ENCODE peak calls at places on chromosomes 6 and 20, in eight cellular contexts. Y is activated CD4-positive, alpha-beta T cell treated with anti-CD3 and anti-CD28 coated beads, Interleukin-2, amount 10 ng/mL, durations not matched to agents 7 days and 5 days; D is H54; G is body of pancreas; K is cardiac muscle cell; R is fibroblast of mammary gland; B is GM03348; F is HuH-7. X is an unnamed sample.
A peak's percentile ranks its signal among the peaks of the same experiment; 100 is the strongest.

GRCh38 chr6:150250826-150251225 is 108.0 kb downstream of the PPP1R14C start:
- DNase-seq in Y (no peak), D (no peak), G (no peak), K (peak; percentile 59), R (peak; percentile 73), B (peak; percentile 89), F (peak; percentile 34), X (no peak)

GRCh38 chr6:77456531-77457248 is 6.6 kb downstream of the HTR1B start:
- DNase-seq in Y (no peak), D (peak; percentile 42), G (no peak), K (peak; percentile 98), R (peak; percentile 99), B (peak; percentile 81), F (no peak), X (no peak)

GRCh38 chr20:3753098-3753497 is 14.5 kb downstream of the ADISSP start:
- DNase-seq in Y (peak; percentile 67), D (peak; percentile 85), G (peak; percentile 73), K (peak; percentile 84), R (peak; percentile 82), B (peak; percentile 89), F (peak; percentile 99), X (no peak)

GRCh38 chr20:62147125-62147524 is 3.6 kb downstream of the SS18L1 start:
- DNase-seq in Y (no peak), D (no peak), G (no peak), K (no peak), R (no peak), B (no peak), F (no peak), X (no peak)

GRCh38 chr6:39389372-39389767 is 66.9 kb upstream of the KCNK16 start:
- DNase-seq in Y (no peak), D (no peak), G (no peak), K (peak; percentile 58), R (peak; percentile 4), B (peak; percentile 25), F (no peak), X (no peak)

GRCh38 chr6:164520916-164521315 is 788.5 kb downstream of the C6orf118 start:
- DNase-seq in Y (no peak), D (no peak), G (no peak), K (no peak), R (no peak), B (no peak), F (no peak), X (no peak)

GRCh38 chr20:11153819-11154218 is 480.0 kb upstream of the JAG1 start:
- DNase-seq in Y (no peak), D (no peak), G (no peak), K (no peak), R (no peak), B (peak; percentile 15), F (no peak), X (no peak)

GRCh38 chr20:21125072-21125848 is 622 bp upstream of the KIZ start:
- DNase-seq in Y (no peak), D (peak; percentile 35), G (peak; percentile 53), K (peak; percentile 55), R (peak; percentile 48), B (peak; percentile 60), F (peak; percentile 89), X (no peak)

GRCh38 chr6:112298816-112299281 is 44.5 kb upstream of the LAMA4 start:
- DNase-seq in Y (no peak), D (peak; percentile 29), G (no peak), K (peak; percentile 64), R (peak; percentile 93), B (peak; percentile 75), F (no peak), X (no peak)

GRCh38 chr6:96626749-96627353 is 63.9 kb downstream of the FHL5 start:
- DNase-seq in Y (no peak), D (no peak), G (no peak), K (peak; percentile 67), R (peak; percentile 45), B (peak; percentile 43), F (peak; percentile 22), X (no peak)

GRCh38 chr6:156582509-156582992 is 194.6 kb upstream of the ARID1B start:
- DNase-seq in Y (no peak), D (no peak), G (no peak), K (no peak), R (no peak), B (no peak), F (no peak), X (no peak)

GRCh38 chr20:62728028-62728780 is 19.6 kb downstream of the NTSR1 start:
- DNase-seq in Y (peak; percentile 38), D (no peak), G (no peak), K (no peak), R (no peak), B (no peak), F (no peak), X (no peak)

GRCh38 chr6:37058084-37058586 is 52.7 kb downstream of the FGD2 start:
- DNase-seq in Y (no peak), D (no peak), G (no peak), K (no peak), R (peak; percentile 80), B (peak; percentile 44), F (no peak), X (no peak)

GRCh38 chr20:53698321-53698978 is 104.8 kb upstream of the ZNF217 start:
- DNase-seq in Y (no peak), D (no peak), G (no peak), K (no peak), R (no peak), B (no peak), F (no peak), X (no peak)

GRCh38 chr6:46015119-46015968 is at the start of gene CLIC5:
- DNase-seq in Y (peak; percentile 20), D (no peak), G (peak; percentile 28), K (no peak), R (no peak), B (peak; percentile 18), F (peak; percentile 49), X (peak; percentile 66)

GRCh38 chr6:28188111-28188979 is 36.7 kb upstream of the ZSCAN9 start:
- DNase-seq in Y (no peak), D (no peak), G (no peak), K (no peak), R (no peak), B (no peak), F (no peak), X (no peak)